ENCODE peak calls at places on chromosome 20, in six cellular contexts. O is CD8-positive, alpha-beta T cell; K is heart right ventricle; Q is neural progenitor cell; P is K562; U is Panc1. Y is an unnamed sample.

GRCh38 chr20:1757072-1757471 is 99.5 kb upstream of the SIRPG start:
- DNase-seq in P (no peak), Q (no peak), K (no peak), O (no peak), U (no peak), Y (no peak)

GRCh38 chr20:17710379-17711305 is 10.9 kb downstream of the BANF2 start:
- DNase-seq in Q (peak; percentile 14), P (peak; percentile 9), O (no peak), U (no peak), K (peak; percentile 6), Y (no peak)

GRCh38 chr20:19658137-19658536 is 99.9 kb upstream of the RIN2 start:
- DNase-seq in Q (no peak), P (no peak), O (no peak), K (no peak), U (no peak), Y (peak; percentile 61)

GRCh38 chr20:32578840-32579239 is 6.3 kb downstream of the NOL4L start:
- DNase-seq in K (no peak), U (no peak), P (no peak), Q (no peak), O (no peak), Y (no peak)

GRCh38 chr20:12040261-12040660 is 122.6 kb downstream of the BTBD3 start:
- DNase-seq in U (no peak), O (no peak), K (no peak), Q (no peak), P (no peak), Y (no peak)

GRCh38 chr20:54078296-54078695 is 7.9 kb upstream of the BCAS1 start:
- DNase-seq in U (no peak), K (no peak), O (peak; percentile 23), Q (no peak), P (no peak), Y (no peak)

GRCh38 chr20:56091635-56092180 is 86.4 kb upstream of the CBLN4 start:
- DNase-seq in O (no peak), P (no peak), Q (no peak), K (no peak), U (no peak), Y (no peak)

GRCh38 chr20:50642288-50642803 is 49.0 kb downstream of the RIPOR3 start:
- DNase-seq in Q (peak; percentile 64), O (no peak), P (no peak), U (no peak), K (peak; percentile 66), Y (no peak)

GRCh38 chr20:3800256-3800877 is 4.3 kb downstream of the CDC25B start:
- DNase-seq in P (no peak), U (no peak), Q (no peak), O (no peak), K (no peak), Y (no peak)

GRCh38 chr20:22684072-22684762 is 99.8 kb upstream of the FOXA2 start:
- DNase-seq in U (peak; percentile 56), P (peak; percentile 65), O (no peak), K (peak; percentile 69), Q (peak; percentile 87), Y (no peak)

GRCh38 chr20:59055302-59055701 is 12.7 kb upstream of the PRELID3B start:
- DNase-seq in O (no peak), P (no peak), K (peak; percentile 25), U (no peak), Q (no peak), Y (no peak)

GRCh38 chr20:20436689-20437088 is 68.8 kb downstream of the INSM1 start:
- DNase-seq in K (no peak), Q (no peak), O (no peak), P (no peak), U (no peak), Y (no peak)

GRCh38 chr20:51457281-51457932 is 85.1 kb downstream of the NFATC2 start:
- DNase-seq in U (no peak), O (no peak), Q (peak; percentile 20), P (no peak), K (peak; percentile 44), Y (peak; percentile 36)

GRCh38 chr20:63940071-63940471 is 16.1 kb downstream of the UCKL1 start:
- DNase-seq in Q (no peak), K (no peak), U (no peak), O (no peak), P (no peak), Y (no peak)

GRCh38 chr20:19867074-19867473 is 109.0 kb downstream of the RIN2 start:
- DNase-seq in Q (no peak), O (no peak), U (no peak), K (no peak), P (no peak), Y (no peak)

GRCh38 chr20:46084805-46085792 is 4.7 kb downstream of the NCOA5 start:
- DNase-seq in K (no peak), Q (no peak), U (no peak), P (no peak), O (no peak), Y (no peak)

GRCh38 chr20:20501128-20501527 is 133.2 kb downstream of the INSM1 start:
- DNase-seq in K (no peak), O (no peak), Q (no peak), P (no peak), U (no peak), Y (no peak)

GRCh38 chr20:16069416-16070010 is 503.7 kb downstream of the KIF16B start:
- DNase-seq in U (no peak), K (no peak), O (no peak), Q (no peak), P (no peak), Y (no peak)

GRCh38 chr20:37071481-37071911 is 24.3 kb downstream of the RBL1 start:
- DNase-seq in U (no peak), P (no peak), O (peak; percentile 15), K (no peak), Q (no peak), Y (no peak)

GRCh38 chr20:18091624-18092023 is 33.9 kb upstream of the OVOL2 start:
- DNase-seq in O (no peak), U (no peak), P (no peak), K (no peak), Q (no peak), Y (no peak)

GRCh38 chr20:53557157-53557556 is 36.5 kb downstream of the ZNF217 start:
- DNase-seq in O (no peak), Q (no peak), P (no peak), K (no peak), U (no peak), Y (no peak)

GRCh38 chr20:39939241-39939865 is 749.7 kb downstream of the MAFB start:
- DNase-seq in K (no peak), U (no peak), O (no peak), Q (no peak), P (no peak), Y (no peak)

GRCh38 chr20:3129094-3129493 is 30.6 kb downstream of the FASTKD5 start:
- DNase-seq in K (no peak), U (no peak), P (no peak), Q (no peak), O (no peak), Y (no peak)

GRCh38 chr20:35640724-35641123 is 24.0 kb downstream of the CPNE1 start:
- DNase-seq in O (no peak), P (no peak), U (no peak), Q (no peak), K (no peak), Y (no peak)

GRCh38 chr20:15475483-15475882 is 1097.8 kb downstream of the KIF16B start:
- DNase-seq in K (peak; percentile 29), O (no peak), U (no peak), Q (no peak), P (no peak), Y (no peak)

GRCh38 chr20:52219441-52219840 is 27.9 kb upstream of the ZFP64 start:
- DNase-seq in U (peak; percentile 5), O (no peak), P (no peak), K (no peak), Q (no peak), Y (no peak)

GRCh38 chr20:61881861-61882260 is 183.8 kb downstream of the TAF4 start:
- DNase-seq in P (no peak), Q (no peak), U (no peak), K (no peak), O (no peak), Y (no peak)

GRCh38 chr20:44475372-44475693 is 341 bp upstream of the TTPAL start:
- DNase-seq in U (no peak), P (no peak), Q (no peak), O (no peak), K (no peak), Y (no peak)

GRCh38 chr20:37915434-37915787 is 12.5 kb downstream of the VSTM2L start:
- DNase-seq in Q (no peak), P (no peak), O (no peak), K (no peak), U (no peak), Y (no peak)

GRCh38 chr20:19588731-19589130 is 169.3 kb upstream of the RIN2 start:
- DNase-seq in O (no peak), Q (no peak), U (no peak), P (no peak), K (no peak), Y (no peak)

GRCh38 chr20:684676-685319 is 9.2 kb upstream of the SCRT2 start:
- DNase-seq in P (peak; percentile 36), U (no peak), K (no peak), Q (no peak), O (no peak), Y (no peak)
- TF ChIP-seq CTCF in P (no peak), U (no peak), K (no peak), Q (no peak), O (no peak), Y (no peak)

GRCh38 chr20:4998160-4998651 is 3.1 kb downstream of the SLC23A2 start:
- DNase-seq in U (no peak), Q (peak; percentile 14), O (no peak), K (no peak), P (no peak), Y (no peak)
- TF ChIP-seq CTCF in U (no peak), Q (peak; percentile 19), O (no peak), K (no peak), P (peak; percentile 12), Y (no peak)

DNA sequence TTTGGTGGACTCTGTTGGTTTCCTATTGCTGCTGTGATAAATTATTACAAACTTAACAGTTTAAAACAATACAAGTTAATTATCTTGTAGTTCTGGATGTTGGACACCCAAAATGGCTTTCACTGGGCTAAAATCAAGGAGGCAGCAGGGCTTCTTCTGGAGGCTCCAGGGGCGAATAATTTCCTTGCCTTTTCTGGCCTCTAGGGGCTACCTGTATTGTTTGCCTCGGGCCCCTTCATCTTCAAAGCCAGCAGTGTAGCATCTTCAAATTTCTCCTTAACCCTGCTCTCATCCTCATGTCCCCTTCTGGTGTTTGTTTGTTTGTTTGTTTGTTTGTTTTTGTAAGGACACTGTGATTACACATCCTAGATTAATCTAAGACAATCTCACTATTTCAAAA is 60.5 kb upstream of the ANKEF1 start:
- DNase-seq in P (no peak), K (no peak), O (no peak), Q (peak; percentile 24), U (no peak), Y (no peak)
- TF ChIP-seq CTCF in P (no peak), K (no peak), O (no peak), Q (peak; percentile 39), U (peak; percentile 30), Y (no peak)

GRCh38 chr20:57342829-57343228 is 8.2 kb upstream of the RAE1 start:
- DNase-seq in U (no peak), Q (no peak), P (no peak), O (no peak), K (no peak), Y (no peak)
- TF ChIP-seq CTCF in U (no peak), Q (no peak), P (no peak), O (no peak), K (no peak), Y (no peak)